ENCODE peak calls at places on chromosome 4, in eight cellular contexts. C is esophagus squamous epithelium; V is nephron progenitor cell; I is naive B cell; D is stimulated activated CD4-positive, alpha-beta T cell treated with anti-CD3 and anti-CD28 coated beads, Interleukin-2, amount 100 ng/mL, for 48 hours; N is activated naive CD4-positive, alpha-beta T cell; L is coronary artery; Z is activated CD8-positive, alpha-beta T cell treated with anti-CD3 and anti-CD28 coated beads, Interleukin-2, amount 10 ng/mL, durations not matched to agents 7 days and 5 days. T is an unnamed sample.

GRCh38 chr4:55017406-55017805 is 108.0 kb downstream of the KDR start:
- DNase-seq in C (no peak), V (no peak), I (no peak), D (no peak), N (no peak), L (no peak), Z (no peak), T (no peak)

GRCh38 chr4:7750508-7750907 is 189.2 kb downstream of the AFAP1 start:
- DNase-seq in C (no peak), V (no peak), I (no peak), D (no peak), N (no peak), L (no peak), Z (no peak), T (no peak)

GRCh38 chr4:58587856-58588255 is 1477.7 kb upstream of the IGFBP7 start:
- DNase-seq in C (no peak), V (no peak), I (no peak), D (no peak), N (no peak), L (no peak), Z (no peak), T (no peak)

GRCh38 chr4:147060171-147060931 is 114.7 kb upstream of the TTC29 start:
- DNase-seq in C (no peak), V (no peak), I (no peak), D (no peak), N (no peak), L (no peak), Z (no peak), T (peak)

GRCh38 chr4:88841635-88842034 is 144.0 kb upstream of the NAP1L5 start:
- DNase-seq in C (no peak), V (no peak), I (no peak), D (no peak), N (no peak), L (no peak), Z (no peak), T (peak)

GRCh38 chr4:13276357-13276756 is 207.8 kb downstream of the RAB28 start:
- DNase-seq in C (no peak), V (no peak), I (no peak), D (no peak), N (no peak), L (no peak), Z (no peak), T (no peak)

GRCh38 chr4:169263791-169264392 is 6.9 kb downstream of the SH3RF1 start:
- DNase-seq in C (no peak), V (no peak), I (no peak), D (no peak), N (no peak), L (no peak), Z (no peak), T (no peak)

GRCh38 chr4:60934896-60935295 is 265.2 kb upstream of the ADGRL3 start:
- DNase-seq in C (no peak), V (no peak), I (no peak), D (no peak), N (no peak), L (no peak), Z (no peak), T (no peak)

GRCh38 chr4:186481998-186482790 is 73.2 kb downstream of the MTNR1A start:
- DNase-seq in C (no peak), V (no peak), I (no peak), D (no peak), N (no peak), L (no peak), Z (no peak), T (no peak)

GRCh38 chr4:24963277-24963676 is 50.4 kb upstream of the CCDC149 start:
- DNase-seq in C (no peak), V (no peak), I (no peak), D (no peak), N (no peak), L (no peak), Z (no peak), T (no peak)

GRCh38 chr4:36128689-36129088 is 115.6 kb downstream of the ARAP2 start:
- DNase-seq in C (no peak), V (no peak), I (no peak), D (no peak), N (no peak), L (no peak), Z (no peak), T (peak)

GRCh38 chr4:66489783-66490452 is 819.6 kb upstream of the EPHA5 start:
- DNase-seq in C (no peak), V (no peak), I (no peak), D (no peak), N (no peak), L (no peak), Z (no peak), T (peak)

GRCh38 chr4:1410491-1411325 is 4.5 kb upstream of the NKX1-1 start:
- DNase-seq in C (no peak), V (peak), I (no peak), D (peak), N (no peak), L (peak), Z (peak), T (peak)

GRCh38 chr4:653080-653821 is 20.8 kb downstream of the ATP5ME start:
- DNase-seq in C (no peak), V (no peak), I (no peak), D (no peak), N (no peak), L (no peak), Z (no peak), T (no peak)

GRCh38 chr4:186104895-186105720 is 604 bp downstream of the FAM149A start:
- DNase-seq in C (no peak), V (peak), I (no peak), D (no peak), N (no peak), L (no peak), Z (no peak), T (peak)